ENCODE peak calls at places on chromosomes 11 and 22, in seven cellular contexts. G is activated T-cell treated with anti-CD3 and anti-CD28 coated beads, Interleukin-2, amount 50 U/mL, for 4 hours; V is stimulated activated naive CD8-positive, alpha-beta T cell treated with anti-CD3 and anti-CD28 coated beads, Interleukin-15, amount 100 ng/mL, for 72 hours; D is left lung; H is aorta; F is activated naive CD4-positive, alpha-beta T cell treated with anti-CD3 and anti-CD28 coated beads, Interleukin-2, amount 50 U/mL, for 72 hours; L is CD8-positive, alpha-beta T cell. Z is an unnamed sample.

GRCh38 chr11:2724114-2724513 is 24.3 kb upstream of the KCNQ1OT1 start:
- ATAC-seq in G (no peak), V (no peak), D (no peak), H (no peak), F (no peak), L (no peak), Z (no peak)

GRCh38 chr11:128840783-128841182 is 26.3 kb downstream of the KCNJ1 start:
- ATAC-seq in G (no peak), V (no peak), D (no peak), H (no peak), F (no peak), L (no peak), Z (peak; percentile 31)

GRCh38 chr11:57762235-57762866 is 749 bp downstream of the CTNND1 start:
- ATAC-seq in G (no peak), V (no peak), D (peak; percentile 61), H (no peak), F (no peak), L (no peak), Z (no peak)

GRCh38 chr11:96097844-96098421 is 174.0 kb upstream of the MTMR2 start:
- ATAC-seq in G (no peak), V (no peak), D (no peak), H (no peak), F (no peak), L (no peak), Z (no peak)

GRCh38 chr11:1548221-1549070 is 23.6 kb downstream of the DUSP8 start:
- ATAC-seq in G (no peak), V (no peak), D (peak; percentile 81), H (peak; percentile 77), F (no peak), L (no peak), Z (no peak)

GRCh38 chr22:41352058-41352457 is 29.7 kb upstream of the TEF start:
- ATAC-seq in G (no peak), V (no peak), D (no peak), H (no peak), F (no peak), L (no peak), Z (no peak)

GRCh38 chr11:65945941-65946558 is 770 bp downstream of the TSGA10IP start:
- ATAC-seq in G (no peak), V (no peak), D (no peak), H (no peak), F (no peak), L (no peak), Z (no peak)

GRCh38 chr22:38674888-38675287 is 6.9 kb upstream of the TOMM22 start:
- ATAC-seq in G (no peak), V (no peak), D (no peak), H (peak; percentile 56), F (no peak), L (no peak), Z (no peak)

GRCh38 chr22:43381693-43382092 is 30.1 kb upstream of the MPPED1 start:
- ATAC-seq in G (no peak), V (no peak), D (no peak), H (no peak), F (no peak), L (peak; percentile 37), Z (no peak)

GRCh38 chr11:96263361-96263763 is 79.6 kb downstream of the MAML2 start:
- ATAC-seq in G (no peak), V (no peak), D (peak; percentile 36), H (peak; percentile 77), F (no peak), L (no peak), Z (no peak)

GRCh38 chr22:39232806-39233735 is 11.7 kb downstream of the PDGFB start:
- ATAC-seq in G (no peak), V (no peak), D (no peak), H (no peak), F (peak; percentile 44), L (no peak), Z (no peak)

GRCh38 chr22:46791201-46791731 is 28.8 kb downstream of the TBC1D22A start:
- ATAC-seq in G (peak; percentile 96), V (peak; percentile 98), D (peak; percentile 63), H (peak; percentile 58), F (peak; percentile 95), L (peak; percentile 90), Z (peak; percentile 96)

GRCh38 chr11:62514151-62514550 is 32.5 kb downstream of the AHNAK start:
- ATAC-seq in G (no peak), V (peak; percentile 60), D (no peak), H (no peak), F (peak; percentile 32), L (no peak), Z (peak; percentile 96)

GRCh38 chr11:128968916-128969315 is 26.2 kb upstream of the TP53AIP1 start:
- ATAC-seq in G (no peak), V (peak; percentile 44), D (no peak), H (no peak), F (peak; percentile 29), L (no peak), Z (no peak)

GRCh38 chr11:60954421-60954820 is 2.4 kb upstream of the SLC15A3 start:
- ATAC-seq in G (no peak), V (no peak), D (peak; percentile 30), H (no peak), F (no peak), L (no peak), Z (peak; percentile 42)

GRCh38 chr22:20965104-20965887 is 1.8 kb upstream of the AIFM3 start:
- ATAC-seq in G (peak; percentile 35), V (no peak), D (no peak), H (no peak), F (peak; percentile 2), L (peak; percentile 55), Z (peak; percentile 9)

GRCh38 chr22:42194104-42194851 is 63.7 kb upstream of the CYP2D6 start:
- ATAC-seq in G (no peak), V (no peak), D (no peak), H (no peak), F (no peak), L (no peak), Z (no peak)

GRCh38 chr11:36996795-36997194 is 398.8 kb upstream of the RAG2 start:
- ATAC-seq in G (no peak), V (no peak), D (no peak), H (no peak), F (no peak), L (no peak), Z (no peak)

GRCh38 chr22:33591946-33592345 is 328.3 kb downstream of the LARGE1 start:
- ATAC-seq in G (no peak), V (no peak), D (no peak), H (no peak), F (no peak), L (no peak), Z (no peak)

GRCh38 chr22:25749420-25750169 is 7.6 kb downstream of the MYO18B start:
- ATAC-seq in G (peak; percentile 87), V (peak; percentile 89), D (no peak), H (no peak), F (peak; percentile 89), L (no peak), Z (peak; percentile 84)

GRCh38 chr11:109971184-109971523 is 122.0 kb upstream of the ZC3H12C start:
- ATAC-seq in G (no peak), V (peak; percentile 22), D (peak; percentile 65), H (no peak), F (no peak), L (no peak), Z (peak; percentile 47)

GRCh38 chr11:72534859-72535547 is 100.7 kb upstream of the CLPB start:
- ATAC-seq in G (no peak), V (no peak), D (peak; percentile 90), H (no peak), F (no peak), L (no peak), Z (no peak)

GRCh38 chr22:29310863-29311339 is 4.5 kb downstream of the GAS2L1 start:
- ATAC-seq in G (peak; percentile 28), V (peak; percentile 45), D (peak; percentile 76), H (peak; percentile 91), F (peak; percentile 42), L (no peak), Z (peak; percentile 63)

GRCh38 chr11:131938321-131938751 is 567.9 kb downstream of the NTM start:
- ATAC-seq in G (no peak), V (no peak), D (no peak), H (no peak), F (no peak), L (no peak), Z (no peak)

GRCh38 chr11:70614034-70614681 is 215.8 kb downstream of the CTTN start:
- ATAC-seq in G (no peak), V (no peak), D (no peak), H (no peak), F (no peak), L (no peak), Z (no peak)

GRCh38 chr11:134466035-134466908 is 54.2 kb upstream of the B3GAT1 start:
- ATAC-seq in G (no peak), V (no peak), D (peak; percentile 53), H (no peak), F (no peak), L (no peak), Z (no peak)

GRCh38 chr11:83195176-83195531 is 1.6 kb downstream of the ANKRD42 start:
- ATAC-seq in G (no peak), V (no peak), D (no peak), H (no peak), F (no peak), L (no peak), Z (no peak)